ENCODE peak calls at places on chromosomes 12 and 14, in five cellular contexts. U is NCI-H524, W is H1, A is substantia nigra, D is T-helper 1 cell. E is an unnamed sample.

GRCh38 chr12:15179672-15180071 is 41.5 kb downstream of the RERG start:
- DNase-seq in A (no peak), W (no peak), U (no peak), D (no peak), E (no peak)

GRCh38 chr12:42704810-42705401 is 115.4 kb upstream of the PRICKLE1 start:
- DNase-seq in W (no peak), A (no peak), U (no peak), D (no peak), E (no peak)

GRCh38 chr12:102029148-102029547 is 32.6 kb downstream of the WASHC3 start:
- DNase-seq in W (no peak), D (no peak), A (no peak), U (no peak), E (no peak)

GRCh38 chr12:132178801-132179401 is 34.6 kb downstream of the NOC4L start:
- DNase-seq in W (no peak), A (no peak), U (no peak), D (peak), E (no peak)

GRCh38 chr12:65941388-65941787 is 117.1 kb downstream of the HMGA2 start:
- DNase-seq in A (no peak), D (no peak), W (no peak), U (no peak), E (no peak)

GRCh38 chr14:68939893-68940613 is 39.0 kb downstream of the ACTN1 start:
- DNase-seq in D (no peak), A (no peak), U (peak), W (no peak), E (no peak)

GRCh38 chr12:58504539-58504938 is 415.8 kb downstream of the LRIG3 start:
- DNase-seq in U (no peak), W (no peak), A (no peak), D (no peak), E (no peak)

GRCh38 chr12:96719671-96720362 is 187.2 kb upstream of the NEDD1 start:
- DNase-seq in D (no peak), U (no peak), A (no peak), W (no peak), E (no peak)

GRCh38 chr14:68986225-68986624 is 7.1 kb upstream of the ACTN1 start:
- DNase-seq in A (no peak), W (no peak), U (no peak), D (no peak), E (no peak)

GRCh38 chr12:66063976-66064375 is 66.6 kb downstream of the LLPH start:
- DNase-seq in A (no peak), D (no peak), U (no peak), W (no peak), E (no peak)

GRCh38 chr14:100534528-100535286 is 52.5 kb downstream of the BEGAIN start:
- DNase-seq in U (no peak), W (no peak), D (no peak), A (no peak), E (no peak)

E was measured in iPS DF 6.9.